ENCODE peak calls at places on chromosomes 4 and X, in nine cellular contexts. I is stimulated activated CD4-positive, alpha-beta T cell treated with anti-CD3 and anti-CD28 coated beads, Interleukin-15, amount 100 ng/mL, for 1 hour; J is retina; O is fibroblast of lung; C is lower leg skin; L is stimulated activated effector memory CD8-positive, alpha-beta T cell treated with anti-CD3 and anti-CD28 coated beads, Interleukin-12 subunit alpha, Interleukin-12 subunit beta, amount 100 ng/mL, for 72 hours; Y is activated CD4-positive, CD25-positive, alpha-beta regulatory T cell; T is lung; P is amniotic stem cell. V is an unnamed sample.

GRCh38 chr4:39569209-39569608 is 42.0 kb upstream of the UGDH start:
- DNase-seq in I (no peak), J (no peak), O (no peak), C (no peak), L (no peak), Y (no peak), T (no peak), P (no peak), V (no peak)

GRCh38 chr4:71113294-71113693 is 119.8 kb downstream of the DCK start:
- DNase-seq in I (no peak), J (no peak), O (no peak), C (no peak), L (no peak), Y (no peak), T (no peak), P (no peak), V (no peak)

GRCh38 chr4:38805530-38806145 is 1.0 kb upstream of the TLR1 start:
- DNase-seq in I (no peak), J (no peak), O (no peak), C (peak; percentile 47), L (no peak), Y (no peak), T (peak; percentile 38), P (no peak), V (no peak)

GRCh38 chr4:26094911-26095310 is 180.9 kb downstream of the SMIM20 start:
- DNase-seq in I (no peak), J (no peak), O (peak; percentile 64), C (no peak), L (no peak), Y (no peak), T (no peak), P (no peak), V (no peak)

GRCh38 chr4:185143596-185143969 is 517 bp downstream of the SLC25A4 start:
- DNase-seq in I (no peak), J (peak; percentile 54), O (peak; percentile 27), C (no peak), L (peak; percentile 59), Y (no peak), T (no peak), P (no peak), V (no peak)

GRCh38 chr4:142449771-142450373 is 396.2 kb downstream of the INPP4B start:
- DNase-seq in I (no peak), J (no peak), O (no peak), C (no peak), L (no peak), Y (no peak), T (no peak), P (no peak), V (no peak)

GRCh38 chr4:2835978-2836377 is 7.7 kb upstream of the ADD1 start:
- DNase-seq in I (no peak), J (no peak), O (no peak), C (no peak), L (no peak), Y (no peak), T (no peak), P (no peak), V (no peak)

GRCh38 chr4:114284629-114285028 is 305.2 kb upstream of the ARSJ start:
- DNase-seq in I (no peak), J (no peak), O (no peak), C (no peak), L (no peak), Y (no peak), T (no peak), P (no peak), V (no peak)

GRCh38 chr4:144734522-144734921 is 88.6 kb downstream of the HHIP start:
- DNase-seq in I (no peak), J (no peak), O (peak; percentile 23), C (no peak), L (no peak), Y (no peak), T (no peak), P (peak; percentile 13), V (no peak)

GRCh38 chr4:121182296-121182695 is 18.2 kb upstream of the TNIP3 start:
- DNase-seq in I (no peak), J (no peak), O (peak; percentile 34), C (no peak), L (no peak), Y (no peak), T (no peak), P (no peak), V (peak; percentile 3)

GRCh38 chrX:13855689-13856425 is 39.0 kb upstream of the GPM6B start:
- DNase-seq in I (no peak), J (no peak), O (peak; percentile 10), C (no peak), L (no peak), Y (no peak), T (no peak), P (no peak), V (no peak)

GRCh38 chr4:33850503-33850902 is 2393.8 kb downstream of the ARAP2 start:
- DNase-seq in I (no peak), J (no peak), O (no peak), C (no peak), L (no peak), Y (no peak), T (no peak), P (no peak), V (no peak)

GRCh38 chr4:78776729-78777555 is 792 bp downstream of the BMP2K start:
- DNase-seq in I (peak; percentile 14), J (peak; percentile 86), O (peak; percentile 64), C (peak; percentile 33), L (peak; percentile 73), Y (peak; percentile 26), T (peak; percentile 39), P (no peak), V (no peak)

GRCh38 chr4:83285022-83285387 is 407 bp upstream of the COQ2 start:
- DNase-seq in I (no peak), J (no peak), O (peak; percentile 61), C (peak; percentile 21), L (peak; percentile 59), Y (no peak), T (peak; percentile 32), P (no peak), V (no peak)

GRCh38 chrX:13287816-13288215 is 32.0 kb downstream of the ATXN3L start:
- DNase-seq in I (no peak), J (no peak), O (peak; percentile 54), C (no peak), L (no peak), Y (no peak), T (no peak), P (peak; percentile 11), V (no peak)

GRCh38 chrX:30821116-30821515 is 67.9 kb downstream of the TAB3 start:
- DNase-seq in I (no peak), J (no peak), O (no peak), C (no peak), L (no peak), Y (no peak), T (no peak), P (no peak), V (no peak)

GRCh38 chr4:75658881-75659280 is 14.3 kb downstream of the G3BP2 start:
- DNase-seq in I (no peak), J (no peak), O (peak; percentile 37), C (no peak), L (no peak), Y (no peak), T (no peak), P (no peak), V (no peak)

GRCh38 chr4:66736593-66736992 is 808.7 kb downstream of the CENPC start:
- DNase-seq in I (no peak), J (peak; percentile 29), O (no peak), C (no peak), L (no peak), Y (no peak), T (no peak), P (no peak), V (no peak)

GRCh38 chr4:150886597-150886996 is 128.5 kb downstream of the LRBA start:
- DNase-seq in I (no peak), J (no peak), O (peak; percentile 38), C (no peak), L (no peak), Y (no peak), T (no peak), P (no peak), V (no peak)

GRCh38 chr4:155629831-155630425 is 36.7 kb upstream of the GUCY1A1 start:
- DNase-seq in I (no peak), J (no peak), O (peak; percentile 93), C (no peak), L (no peak), Y (no peak), T (no peak), P (no peak), V (no peak)

GRCh38 chrX:106649523-106650428 is 38.0 kb downstream of the RADX start:
- DNase-seq in I (no peak), J (no peak), O (no peak), C (no peak), L (no peak), Y (no peak), T (no peak), P (no peak), V (no peak)

GRCh38 chr4:8607603-8608481 is 15.3 kb downstream of the CPZ start:
- DNase-seq in I (no peak), J (peak; percentile 93), O (no peak), C (no peak), L (peak; percentile 74), Y (peak; percentile 6), T (no peak), P (no peak), V (no peak)

GRCh38 chr4:17595471-17596005 is 18.5 kb downstream of the LAP3 start:
- DNase-seq in I (no peak), J (no peak), O (no peak), C (no peak), L (no peak), Y (no peak), T (no peak), P (no peak), V (no peak)

GRCh38 chr4:56745082-56745481 is 64.0 kb upstream of the HOPX start:
- DNase-seq in I (no peak), J (no peak), O (no peak), C (no peak), L (no peak), Y (no peak), T (no peak), P (no peak), V (no peak)

GRCh38 chrX:130136497-130136896 is 26.2 kb upstream of the ELF4 start:
- DNase-seq in I (no peak), J (no peak), O (no peak), C (no peak), L (no peak), Y (no peak), T (no peak), P (no peak), V (no peak)

V was measured in AG04449.